ENCODE peak calls at places on chromosomes 5 and 9, in seven cellular contexts. O is fibroblast of lung, K is IMR-90, R is mesendoderm, Z is H9, X is GM23248, U is endothelial cell of umbilical vein. L is an unnamed sample.
A peak's percentile ranks its signal among the peaks of the same experiment; 100 is the strongest.

GRCh38 chr5:1936413-1936812 is 53.7 kb upstream of the IRX4 start:
- DNase-seq in X (no peak), R (peak; percentile 40), O (no peak), K (no peak), U (no peak), Z (peak; percentile 23), L (no peak)

GRCh38 chr5:76583163-76584047 is 39.8 kb downstream of the F2RL2 start:
- DNase-seq in O (peak; percentile 56), Z (no peak), K (peak; percentile 44), U (peak; percentile 21), X (peak; percentile 39), R (peak; percentile 31), L (no peak)

GRCh38 chr5:59356813-59357381 is 536.6 kb downstream of the PDE4D start:
- DNase-seq in U (no peak), X (no peak), K (no peak), R (peak; percentile 94), O (no peak), Z (peak; percentile 77), L (no peak)

GRCh38 chr5:93510626-93511420 is 70.2 kb downstream of the NR2F1-AS1 start:
- DNase-seq in K (no peak), R (no peak), X (no peak), O (no peak), Z (no peak), U (peak; percentile 73), L (no peak)

GRCh38 chr5:32320576-32320975 is 7.8 kb upstream of the MTMR12 start:
- DNase-seq in U (no peak), K (no peak), X (no peak), O (no peak), Z (no peak), R (no peak), L (no peak)

GRCh38 chr9:136059851-136060670 is 35.0 kb downstream of the NACC2 start:
- DNase-seq in Z (no peak), K (peak; percentile 62), U (no peak), X (peak; percentile 15), O (peak; percentile 84), R (no peak), L (peak; percentile 82)

GRCh38 chr5:59062986-59063683 is 480.3 kb downstream of the RAB3C start:
- DNase-seq in X (no peak), U (no peak), Z (no peak), K (no peak), O (peak; percentile 96), R (no peak), L (peak; percentile 83)

GRCh38 chr5:143592648-143593047 is 189.2 kb upstream of the NR3C1 start:
- DNase-seq in U (peak; percentile 42), X (peak; percentile 48), R (no peak), O (peak; percentile 26), K (peak; percentile 64), Z (no peak), L (no peak)

GRCh38 chr5:1748845-1749244 is 50.8 kb downstream of the MRPL36 start:
- DNase-seq in O (no peak), U (no peak), Z (peak; percentile 9), R (no peak), X (no peak), K (no peak), L (no peak)

GRCh38 chr9:71748280-71748743 is 20.0 kb downstream of the CEMIP2 start:
- DNase-seq in X (peak; percentile 89), K (peak; percentile 85), U (peak; percentile 87), Z (no peak), O (peak; percentile 61), R (no peak), L (peak; percentile 96)

GRCh38 chr5:141940695-141941271 is 17.1 kb downstream of the DELE1 start:
- DNase-seq in Z (no peak), U (no peak), O (peak; percentile 36), K (peak; percentile 16), R (no peak), X (peak; percentile 80), L (peak; percentile 64)

GRCh38 chr9:16290169-16290568 is 580.3 kb downstream of the BNC2 start:
- DNase-seq in X (no peak), R (no peak), Z (peak; percentile 22), U (no peak), O (no peak), K (no peak), L (no peak)

GRCh38 chr9:127730262-127730661 is 4.8 kb downstream of the TOR2A start:
- DNase-seq in Z (no peak), K (no peak), O (no peak), X (no peak), U (no peak), R (no peak), L (no peak)

GRCh38 chr5:148949871-148950863 is 112.7 kb downstream of the SH3TC2 start:
- DNase-seq in Z (no peak), O (no peak), U (no peak), X (peak; percentile 57), R (peak; percentile 67), K (no peak), L (no peak)

GRCh38 chr5:133599044-133599443 is 13.3 kb downstream of the FSTL4 start:
- DNase-seq in U (no peak), O (no peak), Z (no peak), K (no peak), X (no peak), R (no peak), L (no peak)

GRCh38 chr9:7185612-7186011 is 427.8 kb downstream of the KDM4C start:
- DNase-seq in X (peak; percentile 84), Z (peak; percentile 79), K (peak; percentile 90), O (peak; percentile 73), R (peak; percentile 99), U (peak; percentile 57), L (peak; percentile 94)

GRCh38 chr5:160250226-160250625 is 20.9 kb downstream of the FABP6 start:
- DNase-seq in O (no peak), R (no peak), K (no peak), X (no peak), U (no peak), Z (no peak), L (no peak)

GRCh38 chr5:160253441-160253840 is 24.1 kb downstream of the FABP6 start:
- DNase-seq in Z (no peak), U (no peak), X (no peak), K (no peak), O (no peak), R (no peak), L (no peak)

GRCh38 chr5:160252916-160253315 is 23.6 kb downstream of the FABP6 start:
- DNase-seq in Z (no peak), U (no peak), X (no peak), K (no peak), R (no peak), O (no peak), L (no peak)

GRCh38 chr5:160250826-160251225 is 21.5 kb downstream of the FABP6 start:
- DNase-seq in R (no peak), O (no peak), Z (no peak), K (no peak), X (no peak), U (no peak), L (no peak)

GRCh38 chr5:160251406-160252155 is 22.3 kb downstream of the FABP6 start:
- DNase-seq in R (no peak), U (no peak), X (no peak), O (no peak), Z (no peak), K (no peak), L (no peak)
- H3K9ac ChIP-seq in R (no peak overlapping the region), U (no peak overlapping the region), X (no peak overlapping the region), O (no peak overlapping the region), Z (no peak overlapping the region), K (no peak overlapping the region), L (no peak overlapping the region)

DNA sequence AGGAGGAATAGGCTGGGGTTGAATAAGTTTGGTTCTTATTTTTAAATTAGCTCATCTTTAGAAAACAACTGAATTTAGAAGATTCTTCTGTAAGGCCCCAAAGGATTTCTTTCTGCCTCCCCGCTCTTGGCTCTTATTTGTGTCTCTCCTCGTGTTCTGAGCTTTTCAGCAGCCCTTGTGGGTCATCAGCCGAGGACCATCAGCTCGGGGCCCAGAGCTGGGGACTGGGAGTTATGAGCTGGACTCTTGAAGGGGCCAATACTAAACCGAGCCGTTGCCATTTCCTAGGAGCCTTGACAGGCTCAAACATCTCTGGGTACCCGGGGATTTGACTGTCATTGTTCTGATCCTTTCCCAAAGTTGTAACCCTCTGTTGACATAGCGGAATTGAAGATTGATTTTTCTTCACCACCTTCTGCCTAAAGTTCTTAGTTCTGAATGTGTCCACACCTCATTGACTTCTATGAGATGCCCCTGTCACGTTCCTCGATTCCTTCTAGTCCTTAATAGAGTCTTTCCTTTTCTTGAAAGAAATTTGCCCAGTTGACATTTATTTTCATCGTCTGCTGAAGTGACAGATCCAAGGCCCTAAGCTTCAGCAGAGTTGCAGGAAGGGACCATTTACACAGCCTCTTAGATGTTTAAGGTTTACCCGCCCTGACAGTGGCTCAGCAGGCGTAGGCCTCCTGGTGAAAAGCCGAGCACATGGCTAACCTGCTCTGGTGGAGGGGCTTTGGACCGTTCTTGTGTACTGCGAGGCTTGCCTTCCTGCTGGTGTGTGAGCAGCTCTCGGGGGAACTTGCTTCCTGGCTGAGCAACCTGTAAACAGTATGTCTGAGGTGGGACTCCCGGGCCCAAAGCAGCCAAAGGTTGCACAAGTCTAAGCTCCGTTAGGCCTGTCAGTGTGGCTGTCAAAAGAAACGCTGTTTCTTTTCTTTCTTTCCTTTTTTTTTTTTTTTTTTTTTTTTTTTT is 24.0 kb downstream of the ABL1 start:
- DNase-seq in O (no peak), K (no peak), Z (no peak), R (no peak), U (no peak), X (no peak), L (no peak)
- H3K4me1 ChIP-seq in O (peaks cover 30% of the 10 kb centered on the region), K (peaks cover 37% of the 10 kb centered on the region), Z (peaks cover 2% of the 10 kb centered on the region), R (peaks cover 2% of the 10 kb centered on the region), U (peaks cover 34% of the 10 kb centered on the region), X (peaks cover 52% of the 10 kb centered on the region), L (peaks cover 62% of the 10 kb centered on the region)

DNA sequence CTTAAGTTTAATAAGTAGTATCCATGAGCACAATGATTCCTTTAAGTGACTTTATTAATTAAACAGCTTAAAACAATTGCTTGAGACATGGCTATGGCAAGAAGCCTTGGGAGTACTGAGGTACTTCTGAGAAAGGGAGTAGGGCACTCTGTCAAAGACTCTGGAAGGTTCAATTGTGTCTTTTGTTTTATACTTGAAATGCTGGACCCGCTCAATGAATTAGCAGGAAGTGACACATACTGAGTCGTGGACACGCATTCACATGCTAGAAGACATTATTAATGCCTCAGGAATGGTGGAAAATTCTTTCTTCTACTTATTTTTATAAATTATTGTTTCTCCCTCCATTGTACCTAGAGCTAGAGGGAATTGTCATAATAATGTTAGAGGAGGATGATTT is 347.3 kb upstream of the ZNF608 start:
- DNase-seq in U (peak; percentile 90), K (peak; percentile 92), X (peak; percentile 92), Z (no peak), O (peak; percentile 52), R (peak; percentile 2), L (peak; percentile 90)
- H3K9ac ChIP-seq in U (peak overlapping the region; percentile 67), K (no peak overlapping the region), X (no peak overlapping the region), Z (no peak overlapping the region), O (no peak overlapping the region), R (no peak overlapping the region), L (peak overlapping the region; percentile 53)

GRCh38 chr5:130213607-130214006 is 309.3 kb downstream of the CHSY3 start:
- DNase-seq in X (no peak), R (no peak), Z (no peak), O (peak; percentile 3), K (no peak), U (no peak), L (no peak)
- H3K4me1 ChIP-seq in X (no peaks in the 10 kb centered on the region), R (no peaks in the 10 kb centered on the region), Z (no peaks in the 10 kb centered on the region), O (no peaks in the 10 kb centered on the region), K (no peaks in the 10 kb centered on the region), U (no peaks in the 10 kb centered on the region), L (no peaks in the 10 kb centered on the region)

L was measured in astrocyte.